ENCODE peak calls at places on chromosomes 16 and 17, in six cellular contexts. P is testis, T is uterus, I is NCI-H774, E is NCI-H187, N is NCI-H2227 treated with DMSO at 0.1 percent for 48 hours. L is an unnamed sample.

GRCh38 chr17:56595831-56596740 is 2.6 kb downstream of the NOG start:
- DNase-seq in P (no peak), I (no peak), T (no peak), N (no peak), E (no peak), L (no peak)

GRCh38 chr16:27718767-27719445 is 169.0 kb downstream of the KATNIP start:
- DNase-seq in T (no peak), P (peak; percentile 92), I (no peak), N (no peak), E (no peak), L (no peak)

GRCh38 chr16:27639588-27640276 is 89.8 kb downstream of the KATNIP start:
- DNase-seq in P (peak; percentile 56), N (peak; percentile 66), T (no peak), I (no peak), E (no peak), L (no peak)

GRCh38 chr16:46908540-46909372 is 24.6 kb downstream of the GPT2 start:
- DNase-seq in T (peak; percentile 49), N (peak; percentile 40), I (no peak), P (peak; percentile 75), E (no peak), L (peak; percentile 57)

GRCh38 chr17:35799942-35800341 is 4.5 kb upstream of the MMP28 start:
- DNase-seq in E (no peak), I (no peak), T (peak; percentile 63), N (no peak), P (peak; percentile 89), L (no peak)

GRCh38 chr16:13307255-13307654 is 405.9 kb downstream of the SHISA9 start:
- DNase-seq in I (no peak), P (no peak), N (no peak), E (no peak), T (no peak), L (no peak)

GRCh38 chr17:66547170-66547865 is 244.9 kb downstream of the PRKCA start:
- DNase-seq in T (no peak), N (no peak), P (no peak), E (no peak), I (no peak), L (no peak)

GRCh38 chr17:14019186-14019956 is 49.9 kb upstream of the COX10 start:
- DNase-seq in E (no peak), I (no peak), T (no peak), N (no peak), P (no peak), L (no peak)

GRCh38 chr16:8975039-8975438 is 11.3 kb upstream of the USP7 start:
- DNase-seq in I (no peak), T (no peak), E (no peak), N (no peak), P (no peak), L (no peak)

GRCh38 chr17:77613181-77613580 is 345.3 kb upstream of the TNRC6C start:
- DNase-seq in T (no peak), I (no peak), E (no peak), N (no peak), P (peak; percentile 37), L (no peak)

GRCh38 chr16:77234611-77235010 is 35.4 kb downstream of the SYCE1L start:
- DNase-seq in I (no peak), T (no peak), P (no peak), N (peak; percentile 80), E (no peak), L (no peak)

GRCh38 chr17:6454495-6455320 is 10.5 kb downstream of the PIMREG start:
- DNase-seq in T (no peak), N (no peak), I (no peak), P (no peak), E (no peak), L (peak; percentile 41)

GRCh38 chr16:85027349-85027967 is at the start of gene KIAA0513:
- DNase-seq in E (peak; percentile 87), T (peak; percentile 91), I (peak; percentile 75), N (peak; percentile 76), P (peak; percentile 96), L (peak; percentile 94)

GRCh38 chr16:86740817-86741799 is 162.8 kb downstream of the FOXL1 start:
- DNase-seq in N (no peak), E (no peak), I (no peak), P (no peak), T (no peak), L (no peak)

GRCh38 chr16:79647586-79647985 is 47.0 kb upstream of the MAF start:
- DNase-seq in E (no peak), P (no peak), I (no peak), N (no peak), T (no peak), L (no peak)

GRCh38 chr17:19327039-19327776 is 35.3 kb downstream of the B9D1 start:
- DNase-seq in T (no peak), I (no peak), P (no peak), N (no peak), E (no peak), L (peak; percentile 19)

GRCh38 chr16:868846-869822 is 68.6 kb upstream of the GNG13 start:
- DNase-seq in I (no peak), P (no peak), E (no peak), N (no peak), T (no peak), L (no peak)

GRCh38 chr16:73365010-73365409 is 317.1 kb upstream of the ZFHX3 start:
- DNase-seq in T (no peak), P (peak; percentile 74), E (no peak), I (no peak), N (peak; percentile 73), L (peak; percentile 22)

GRCh38 chr17:77617516-77617915 is 341.0 kb upstream of the TNRC6C start:
- DNase-seq in P (no peak), I (no peak), T (no peak), N (no peak), E (no peak), L (no peak)

GRCh38 chr17:64174686-64175456 is 44.9 kb upstream of the ERN1 start:
- DNase-seq in I (no peak), T (no peak), N (no peak), P (peak; percentile 37), E (no peak), L (no peak)

GRCh38 chr17:1179635-1180433 is at the start of gene ABR:
- DNase-seq in E (no peak), I (no peak), P (peak; percentile 51), T (peak; percentile 75), N (no peak), L (peak; percentile 84)

GRCh38 chr16:89325861-89326471 is 108.5 kb downstream of the ZNF778 start:
- DNase-seq in P (peak; percentile 66), N (peak; percentile 34), I (no peak), E (no peak), T (peak; percentile 71), L (no peak)

GRCh38 chr17:44914148-44914547 is 1.2 kb downstream of the GFAP start:
- DNase-seq in P (no peak), I (no peak), N (no peak), E (peak; percentile 2), T (no peak), L (no peak)

L was measured in ovary.